ENCODE peak calls at places on chromosomes 7 and 10, in seven cellular contexts. One of them, this sample, is unnamed.

GRCh38 chr7:91251877-91252276 is 12.4 kb upstream of the FZD1 start:
- DNase-seq in GM23338: no peak
- DNase-seq in Panc1: no peak
- DNase-seq in transverse colon: no peak
- DNase-seq in endothelial cell of umbilical vein: no peak
- DNase-seq in suprapubic skin: no peak
- DNase-seq in esophagus muscularis mucosa: no peak
- DNase-seq in this sample: no peak

GRCh38 chr10:126337241-126337640 is 51.0 kb downstream of the ADAM12 start:
- DNase-seq in GM23338: no peak
- DNase-seq in Panc1: no peak
- DNase-seq in transverse colon: no peak
- DNase-seq in endothelial cell of umbilical vein: no peak
- DNase-seq in suprapubic skin: no peak
- DNase-seq in esophagus muscularis mucosa: peak
- DNase-seq in this sample: no peak

GRCh38 chr7:64733550-64734240 is 60.5 kb upstream of the ZNF138 start:
- DNase-seq in GM23338: no peak
- DNase-seq in Panc1: no peak
- DNase-seq in transverse colon: no peak
- DNase-seq in endothelial cell of umbilical vein: no peak
- DNase-seq in suprapubic skin: no peak
- DNase-seq in esophagus muscularis mucosa: no peak
- DNase-seq in this sample: no peak

GRCh38 chr10:112045885-112046284 is 137.7 kb downstream of the GPAM start:
- DNase-seq in GM23338: no peak
- DNase-seq in Panc1: no peak
- DNase-seq in transverse colon: no peak
- DNase-seq in endothelial cell of umbilical vein: no peak
- DNase-seq in suprapubic skin: no peak
- DNase-seq in esophagus muscularis mucosa: no peak
- DNase-seq in this sample: no peak

GRCh38 chr10:13891542-13892431 is 305.0 kb downstream of the PRPF18 start:
- DNase-seq in GM23338: peak
- DNase-seq in Panc1: no peak
- DNase-seq in transverse colon: no peak
- DNase-seq in endothelial cell of umbilical vein: peak
- DNase-seq in suprapubic skin: no peak
- DNase-seq in esophagus muscularis mucosa: no peak
- DNase-seq in this sample: no peak

GRCh38 chr10:22656056-22656455 is 58.3 kb downstream of the PIP4K2A start:
- DNase-seq in GM23338: no peak
- DNase-seq in Panc1: no peak
- DNase-seq in transverse colon: no peak
- DNase-seq in endothelial cell of umbilical vein: no peak
- DNase-seq in suprapubic skin: no peak
- DNase-seq in esophagus muscularis mucosa: no peak
- DNase-seq in this sample: no peak

GRCh38 chr10:408223-408622 is 273.0 kb downstream of the ZMYND11 start:
- DNase-seq in GM23338: no peak
- DNase-seq in Panc1: no peak
- DNase-seq in transverse colon: peak
- DNase-seq in endothelial cell of umbilical vein: no peak
- DNase-seq in suprapubic skin: no peak
- DNase-seq in esophagus muscularis mucosa: peak
- DNase-seq in this sample: no peak

GRCh38 chr7:30828591-30828990 is 57.4 kb downstream of the MINDY4 start:
- DNase-seq in GM23338: no peak
- DNase-seq in Panc1: no peak
- DNase-seq in transverse colon: no peak
- DNase-seq in endothelial cell of umbilical vein: no peak
- DNase-seq in suprapubic skin: no peak
- DNase-seq in esophagus muscularis mucosa: peak
- DNase-seq in this sample: no peak

GRCh38 chr7:116433246-116433645 is 66.3 kb upstream of the CAV2 start:
- DNase-seq in GM23338: no peak
- DNase-seq in Panc1: no peak
- DNase-seq in transverse colon: no peak
- DNase-seq in endothelial cell of umbilical vein: no peak
- DNase-seq in suprapubic skin: no peak
- DNase-seq in esophagus muscularis mucosa: no peak
- DNase-seq in this sample: no peak

GRCh38 chr7:116436305-116436826 is 63.2 kb upstream of the CAV2 start:
- DNase-seq in GM23338: no peak
- DNase-seq in Panc1: no peak
- DNase-seq in transverse colon: no peak
- DNase-seq in endothelial cell of umbilical vein: no peak
- DNase-seq in suprapubic skin: no peak
- DNase-seq in esophagus muscularis mucosa: no peak
- DNase-seq in this sample: no peak

GRCh38 chr7:116432517-116432916 is 67.0 kb upstream of the CAV2 start:
- DNase-seq in GM23338: no peak
- DNase-seq in Panc1: no peak
- DNase-seq in transverse colon: no peak
- DNase-seq in endothelial cell of umbilical vein: no peak
- DNase-seq in suprapubic skin: no peak
- DNase-seq in esophagus muscularis mucosa: no peak
- DNase-seq in this sample: no peak

GRCh38 chr7:116431783-116432182 is 67.8 kb upstream of the CAV2 start:
- DNase-seq in GM23338: no peak
- DNase-seq in Panc1: no peak
- DNase-seq in transverse colon: no peak
- DNase-seq in endothelial cell of umbilical vein: no peak
- DNase-seq in suprapubic skin: no peak
- DNase-seq in esophagus muscularis mucosa: no peak
- DNase-seq in this sample: no peak

GRCh38 chr7:116434820-116435341 is 64.7 kb upstream of the CAV2 start:
- DNase-seq in GM23338: no peak
- DNase-seq in Panc1: no peak
- DNase-seq in transverse colon: no peak
- DNase-seq in endothelial cell of umbilical vein: peak
- DNase-seq in suprapubic skin: no peak
- DNase-seq in esophagus muscularis mucosa: no peak
- DNase-seq in this sample: no peak
- H3K27ac ChIP-seq in GM23338: no peak
- H3K27ac ChIP-seq in Panc1: peak
- H3K27ac ChIP-seq in transverse colon: no peak
- H3K27ac ChIP-seq in endothelial cell of umbilical vein: no peak
- H3K27ac ChIP-seq in suprapubic skin: peak
- H3K27ac ChIP-seq in esophagus muscularis mucosa: no peak
- H3K27ac ChIP-seq in this sample: no peak

GRCh38 chr7:157687158-157687557 is 350.4 kb downstream of the DNAJB6 start:
- DNase-seq in GM23338: no peak
- DNase-seq in Panc1: no peak
- DNase-seq in transverse colon: no peak
- DNase-seq in endothelial cell of umbilical vein: no peak
- DNase-seq in suprapubic skin: no peak
- DNase-seq in esophagus muscularis mucosa: no peak
- DNase-seq in this sample: no peak
- TF ChIP-seq POLR2AphosphoS5 in GM23338: no peak
- TF ChIP-seq POLR2AphosphoS5 in Panc1: no peak
- TF ChIP-seq POLR2AphosphoS5 in transverse colon: no peak
- TF ChIP-seq POLR2AphosphoS5 in endothelial cell of umbilical vein: no peak
- TF ChIP-seq POLR2AphosphoS5 in suprapubic skin: no peak
- TF ChIP-seq POLR2AphosphoS5 in esophagus muscularis mucosa: no peak
- TF ChIP-seq POLR2AphosphoS5 in this sample: no peak

GRCh38 chr10:121994429-121994881 is 5.5 kb downstream of the TACC2 start:
- DNase-seq in GM23338: peak
- DNase-seq in Panc1: no peak
- DNase-seq in transverse colon: peak
- DNase-seq in endothelial cell of umbilical vein: no peak
- DNase-seq in suprapubic skin: no peak
- DNase-seq in esophagus muscularis mucosa: no peak
- DNase-seq in this sample: no peak
- H3K27ac ChIP-seq in GM23338: no peak
- H3K27ac ChIP-seq in Panc1: no peak
- H3K27ac ChIP-seq in transverse colon: peak
- H3K27ac ChIP-seq in endothelial cell of umbilical vein: no peak
- H3K27ac ChIP-seq in suprapubic skin: peak
- H3K27ac ChIP-seq in esophagus muscularis mucosa: peak
- H3K27ac ChIP-seq in this sample: no peak

GRCh38 chr10:27240891-27241639 is 468 bp upstream of the ACBD5 start:
- DNase-seq in GM23338: peak
- DNase-seq in Panc1: no peak
- DNase-seq in transverse colon: peak
- DNase-seq in endothelial cell of umbilical vein: peak
- DNase-seq in suprapubic skin: no peak
- DNase-seq in esophagus muscularis mucosa: no peak
- DNase-seq in this sample: peak

GRCh38 chr10:27241640-27242472 is 1.3 kb upstream of the ACBD5 start:
- DNase-seq in GM23338: peak
- DNase-seq in Panc1: peak
- DNase-seq in transverse colon: peak
- DNase-seq in endothelial cell of umbilical vein: peak
- DNase-seq in suprapubic skin: peak
- DNase-seq in esophagus muscularis mucosa: peak
- DNase-seq in this sample: peak

GRCh38 chr10:27242951-27243551 is 2.5 kb upstream of the ACBD5 start:
- DNase-seq in GM23338: peak
- DNase-seq in Panc1: no peak
- DNase-seq in transverse colon: peak
- DNase-seq in endothelial cell of umbilical vein: peak
- DNase-seq in suprapubic skin: no peak
- DNase-seq in esophagus muscularis mucosa: no peak
- DNase-seq in this sample: peak

GRCh38 chr10:27242473-27242950 is 1.9 kb upstream of the ACBD5 start:
- DNase-seq in GM23338: no peak
- DNase-seq in Panc1: no peak
- DNase-seq in transverse colon: no peak
- DNase-seq in endothelial cell of umbilical vein: no peak
- DNase-seq in suprapubic skin: no peak
- DNase-seq in esophagus muscularis mucosa: no peak
- DNase-seq in this sample: no peak

DNA sequence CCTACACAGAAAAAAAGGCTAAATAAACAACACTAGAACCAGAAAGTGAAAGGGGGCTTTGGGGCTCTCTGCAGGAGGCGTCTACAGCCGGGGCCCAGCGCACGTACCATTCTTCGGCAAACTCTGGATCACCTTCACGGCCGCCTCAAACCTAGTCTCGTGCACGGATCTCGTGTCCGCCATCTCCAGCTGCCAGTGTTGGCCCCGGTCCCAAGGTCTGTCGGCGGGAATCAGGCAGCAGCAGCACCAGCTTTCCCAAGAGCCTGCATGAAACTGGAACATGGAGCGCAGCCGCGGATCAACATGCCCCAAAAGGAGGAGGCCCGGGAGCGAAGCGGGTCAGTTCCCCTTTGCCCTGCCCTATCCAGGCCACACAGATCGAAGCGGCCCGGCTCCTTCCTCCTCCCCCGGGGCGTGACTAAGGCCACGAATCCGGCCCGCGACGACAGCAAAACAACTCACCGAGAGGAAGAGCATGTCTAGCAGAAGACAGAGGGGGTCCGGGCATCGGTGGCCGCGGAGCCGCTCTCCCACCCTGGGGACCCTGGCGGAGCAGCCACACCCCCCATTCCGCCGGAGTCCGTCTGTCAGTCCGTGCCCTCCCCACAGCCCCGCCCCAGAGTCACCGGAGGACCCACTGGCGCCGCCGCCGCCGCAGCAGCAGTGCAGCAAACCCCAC is at the start of gene ACBD5:
- DNase-seq in GM23338: peak
- DNase-seq in Panc1: no peak
- DNase-seq in transverse colon: peak
- DNase-seq in endothelial cell of umbilical vein: peak
- DNase-seq in suprapubic skin: peak
- DNase-seq in esophagus muscularis mucosa: peak
- DNase-seq in this sample: peak
- TF ChIP-seq POLR2AphosphoS5 in GM23338: no peak
- TF ChIP-seq POLR2AphosphoS5 in Panc1: no peak
- TF ChIP-seq POLR2AphosphoS5 in transverse colon: peak
- TF ChIP-seq POLR2AphosphoS5 in endothelial cell of umbilical vein: peak
- TF ChIP-seq POLR2AphosphoS5 in suprapubic skin: peak
- TF ChIP-seq POLR2AphosphoS5 in esophagus muscularis mucosa: peak
- TF ChIP-seq POLR2AphosphoS5 in this sample: peak

GRCh38 chr7:150372271-150373048 is 3.8 kb downstream of the REPIN1 start:
- DNase-seq in GM23338: no peak
- DNase-seq in Panc1: no peak
- DNase-seq in transverse colon: peak
- DNase-seq in endothelial cell of umbilical vein: no peak
- DNase-seq in suprapubic skin: no peak
- DNase-seq in esophagus muscularis mucosa: no peak
- DNase-seq in this sample: no peak
- H3K27ac ChIP-seq in GM23338: no peak
- H3K27ac ChIP-seq in Panc1: no peak
- H3K27ac ChIP-seq in transverse colon: peak
- H3K27ac ChIP-seq in endothelial cell of umbilical vein: no peak
- H3K27ac ChIP-seq in suprapubic skin: no peak
- H3K27ac ChIP-seq in esophagus muscularis mucosa: peak
- H3K27ac ChIP-seq in this sample: no peak

GRCh38 chr10:62814901-62815372 is 1.2 kb downstream of the EGR2 start:
- DNase-seq in GM23338: peak
- DNase-seq in Panc1: no peak
- DNase-seq in transverse colon: no peak
- DNase-seq in endothelial cell of umbilical vein: no peak
- DNase-seq in suprapubic skin: peak
- DNase-seq in esophagus muscularis mucosa: no peak
- DNase-seq in this sample: peak
- TF ChIP-seq POLR2AphosphoS5 in GM23338: no peak
- TF ChIP-seq POLR2AphosphoS5 in Panc1: no peak
- TF ChIP-seq POLR2AphosphoS5 in transverse colon: no peak
- TF ChIP-seq POLR2AphosphoS5 in endothelial cell of umbilical vein: no peak
- TF ChIP-seq POLR2AphosphoS5 in suprapubic skin: no peak
- TF ChIP-seq POLR2AphosphoS5 in esophagus muscularis mucosa: no peak
- TF ChIP-seq POLR2AphosphoS5 in this sample: peak

This sample was measured in spleen.